ENCODE peak calls at places on chromosome 15, in five cellular contexts. One of them, this sample, is unnamed.

GRCh38 chr15:60006203-60006782 is 2.2 kb downstream of the FOXB1 start:
- DNase-seq in GM12891: no peak
- DNase-seq in adrenal gland: no peak
- DNase-seq in transverse colon: peak; percentile 35
- DNase-seq in breast epithelium: no peak
- DNase-seq in this sample: no peak

GRCh38 chr15:73991260-73991659 is 835 bp downstream of the STOML1 start:
- DNase-seq in transverse colon: peak; percentile 45
- DNase-seq in adrenal gland: peak; percentile 77
- DNase-seq in breast epithelium: no peak
- DNase-seq in GM12891: no peak
- DNase-seq in this sample: no peak

GRCh38 chr15:71716990-71717389 is 93.4 kb upstream of the NR2E3 start:
- DNase-seq in transverse colon: no peak
- DNase-seq in breast epithelium: no peak
- DNase-seq in adrenal gland: no peak
- DNase-seq in GM12891: no peak
- DNase-seq in this sample: no peak

GRCh38 chr15:90211440-90212168 is 10.5 kb downstream of the SEMA4B start:
- DNase-seq in transverse colon: peak; percentile 90
- DNase-seq in breast epithelium: no peak
- DNase-seq in adrenal gland: peak; percentile 46
- DNase-seq in GM12891: no peak
- DNase-seq in this sample: no peak

GRCh38 chr15:73800662-73801345 is 47.7 kb upstream of the INSYN1 start:
- DNase-seq in adrenal gland: peak; percentile 23
- DNase-seq in transverse colon: no peak
- DNase-seq in GM12891: no peak
- DNase-seq in breast epithelium: no peak
- DNase-seq in this sample: no peak

GRCh38 chr15:63447277-63447676 is 57.1 kb upstream of the USP3 start:
- DNase-seq in breast epithelium: no peak
- DNase-seq in transverse colon: no peak
- DNase-seq in GM12891: no peak
- DNase-seq in adrenal gland: no peak
- DNase-seq in this sample: no peak

GRCh38 chr15:81222007-81222406 is 25.3 kb downstream of the IL16 start:
- DNase-seq in breast epithelium: no peak
- DNase-seq in adrenal gland: no peak
- DNase-seq in GM12891: no peak
- DNase-seq in transverse colon: no peak
- DNase-seq in this sample: no peak

GRCh38 chr15:73601449-73602425 is 31.5 kb downstream of the NPTN start:
- DNase-seq in adrenal gland: peak; percentile 59
- DNase-seq in GM12891: no peak
- DNase-seq in breast epithelium: peak; percentile 61
- DNase-seq in transverse colon: peak; percentile 44
- DNase-seq in this sample: no peak

GRCh38 chr15:73125219-73125618 is 73.0 kb downstream of the NEO1 start:
- DNase-seq in transverse colon: no peak
- DNase-seq in adrenal gland: no peak
- DNase-seq in breast epithelium: no peak
- DNase-seq in GM12891: no peak
- DNase-seq in this sample: no peak

GRCh38 chr15:54519577-54519976 is 541.3 kb downstream of the UNC13C start:
- DNase-seq in transverse colon: no peak
- DNase-seq in adrenal gland: no peak
- DNase-seq in GM12891: no peak
- DNase-seq in breast epithelium: no peak
- DNase-seq in this sample: no peak

GRCh38 chr15:78301813-78302212 is 2.4 kb upstream of the SKIC8 start:
- DNase-seq in adrenal gland: no peak
- DNase-seq in GM12891: no peak
- DNase-seq in transverse colon: no peak
- DNase-seq in breast epithelium: no peak
- DNase-seq in this sample: no peak
- TF ChIP-seq POLR2A in adrenal gland: no peak
- TF ChIP-seq POLR2A in GM12891: no peak
- TF ChIP-seq POLR2A in transverse colon: no peak
- TF ChIP-seq POLR2A in breast epithelium: no peak
- TF ChIP-seq POLR2A in this sample: no peak

GRCh38 chr15:85618956-85619491 is 175.7 kb downstream of the KLHL25 start:
- DNase-seq in transverse colon: peak; percentile 50
- DNase-seq in adrenal gland: peak; percentile 90
- DNase-seq in breast epithelium: no peak
- DNase-seq in GM12891: no peak
- DNase-seq in this sample: no peak
- TF ChIP-seq POLR2A in transverse colon: peak; percentile 51
- TF ChIP-seq POLR2A in adrenal gland: peak; percentile 92
- TF ChIP-seq POLR2A in breast epithelium: no peak
- TF ChIP-seq POLR2A in GM12891: peak; percentile 43
- TF ChIP-seq POLR2A in this sample: no peak

GRCh38 chr15:95594496-95594895 is 736.0 kb upstream of the NR2F2 start:
- DNase-seq in breast epithelium: no peak
- DNase-seq in GM12891: no peak
- DNase-seq in transverse colon: no peak
- DNase-seq in adrenal gland: no peak
- DNase-seq in this sample: no peak

GRCh38 chr15:95590533-95591044 is 739.9 kb upstream of the NR2F2 start:
- DNase-seq in transverse colon: no peak
- DNase-seq in adrenal gland: no peak
- DNase-seq in breast epithelium: no peak
- DNase-seq in GM12891: no peak
- DNase-seq in this sample: no peak

GRCh38 chr15:95596487-95596886 is 734.0 kb upstream of the NR2F2 start:
- DNase-seq in GM12891: no peak
- DNase-seq in adrenal gland: peak; percentile 14
- DNase-seq in transverse colon: no peak
- DNase-seq in breast epithelium: no peak
- DNase-seq in this sample: no peak

GRCh38 chr15:95591886-95592285 is 738.6 kb upstream of the NR2F2 start:
- DNase-seq in adrenal gland: no peak
- DNase-seq in breast epithelium: no peak
- DNase-seq in GM12891: no peak
- DNase-seq in transverse colon: no peak
- DNase-seq in this sample: no peak

GRCh38 chr15:95591270-95591669 is 739.2 kb upstream of the NR2F2 start:
- DNase-seq in transverse colon: no peak
- DNase-seq in breast epithelium: no peak
- DNase-seq in adrenal gland: no peak
- DNase-seq in GM12891: no peak
- DNase-seq in this sample: no peak
- TF ChIP-seq POLR2A in transverse colon: no peak
- TF ChIP-seq POLR2A in breast epithelium: no peak
- TF ChIP-seq POLR2A in adrenal gland: no peak
- TF ChIP-seq POLR2A in GM12891: no peak
- TF ChIP-seq POLR2A in this sample: no peak

GRCh38 chr15:88627463-88627862 is 6.3 kb downstream of the AEN start:
- DNase-seq in breast epithelium: no peak
- DNase-seq in transverse colon: peak; percentile 71
- DNase-seq in adrenal gland: no peak
- DNase-seq in GM12891: no peak
- DNase-seq in this sample: no peak
- TF ChIP-seq POLR2A in breast epithelium: no peak
- TF ChIP-seq POLR2A in transverse colon: peak; percentile 20
- TF ChIP-seq POLR2A in adrenal gland: no peak
- TF ChIP-seq POLR2A in GM12891: no peak
- TF ChIP-seq POLR2A in this sample: no peak

DNA sequence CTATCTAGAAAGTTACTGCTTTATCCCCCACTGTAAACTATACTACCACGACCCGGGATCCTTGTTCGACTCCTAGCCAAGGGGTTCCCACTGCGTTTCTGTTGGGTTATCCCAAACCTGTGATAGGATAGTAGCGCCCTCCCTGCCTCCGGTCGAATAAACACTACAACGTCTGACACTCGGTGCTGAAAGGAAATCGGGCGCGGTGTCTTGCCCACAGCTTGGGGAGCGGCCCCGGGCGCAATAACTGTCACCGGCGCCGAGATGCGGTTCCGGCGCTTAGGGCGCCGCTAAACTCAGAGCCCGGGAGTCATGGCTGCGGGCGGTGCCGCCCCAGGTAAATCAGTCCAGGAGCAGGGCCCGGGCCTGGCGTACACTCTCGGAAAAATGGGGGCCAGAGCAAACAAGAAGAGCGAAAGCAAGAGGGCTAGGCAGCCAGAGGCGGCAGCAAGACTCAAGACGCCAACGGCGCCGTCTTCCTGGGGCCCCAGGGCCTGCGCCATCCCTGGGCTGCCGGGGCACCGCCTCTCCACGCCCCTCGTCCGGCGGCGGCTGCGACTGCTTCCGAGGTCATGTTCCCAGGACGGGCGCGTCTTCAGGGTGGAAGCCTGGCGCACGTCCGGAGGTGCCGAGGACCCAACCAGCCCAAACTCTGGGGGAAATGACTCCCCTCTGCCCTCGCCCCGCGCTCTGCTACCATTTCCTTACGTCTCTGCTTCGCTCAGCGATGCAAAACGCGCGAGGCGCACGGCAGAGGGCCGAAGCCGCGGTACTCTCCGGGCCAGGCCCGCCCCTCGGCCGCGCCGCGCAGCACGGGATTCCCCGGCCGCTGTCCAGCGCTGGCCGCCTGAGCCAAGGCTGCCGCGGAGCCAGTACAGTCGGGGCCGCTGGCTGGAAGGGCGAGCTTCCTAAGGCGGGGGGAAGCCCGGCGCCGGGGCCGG is at the start of gene DUT:
- DNase-seq in adrenal gland: peak; percentile 84
- DNase-seq in breast epithelium: peak; percentile 77
- DNase-seq in GM12891: peak; percentile 58
- DNase-seq in transverse colon: peak; percentile 88
- DNase-seq in this sample: peak; percentile 25
- TF ChIP-seq POLR2A in adrenal gland: peak; percentile 75
- TF ChIP-seq POLR2A in breast epithelium: peak; percentile 88
- TF ChIP-seq POLR2A in GM12891: peak; percentile 84
- TF ChIP-seq POLR2A in transverse colon: peak; percentile 87
- TF ChIP-seq POLR2A in this sample: peak; percentile 90

DNA sequence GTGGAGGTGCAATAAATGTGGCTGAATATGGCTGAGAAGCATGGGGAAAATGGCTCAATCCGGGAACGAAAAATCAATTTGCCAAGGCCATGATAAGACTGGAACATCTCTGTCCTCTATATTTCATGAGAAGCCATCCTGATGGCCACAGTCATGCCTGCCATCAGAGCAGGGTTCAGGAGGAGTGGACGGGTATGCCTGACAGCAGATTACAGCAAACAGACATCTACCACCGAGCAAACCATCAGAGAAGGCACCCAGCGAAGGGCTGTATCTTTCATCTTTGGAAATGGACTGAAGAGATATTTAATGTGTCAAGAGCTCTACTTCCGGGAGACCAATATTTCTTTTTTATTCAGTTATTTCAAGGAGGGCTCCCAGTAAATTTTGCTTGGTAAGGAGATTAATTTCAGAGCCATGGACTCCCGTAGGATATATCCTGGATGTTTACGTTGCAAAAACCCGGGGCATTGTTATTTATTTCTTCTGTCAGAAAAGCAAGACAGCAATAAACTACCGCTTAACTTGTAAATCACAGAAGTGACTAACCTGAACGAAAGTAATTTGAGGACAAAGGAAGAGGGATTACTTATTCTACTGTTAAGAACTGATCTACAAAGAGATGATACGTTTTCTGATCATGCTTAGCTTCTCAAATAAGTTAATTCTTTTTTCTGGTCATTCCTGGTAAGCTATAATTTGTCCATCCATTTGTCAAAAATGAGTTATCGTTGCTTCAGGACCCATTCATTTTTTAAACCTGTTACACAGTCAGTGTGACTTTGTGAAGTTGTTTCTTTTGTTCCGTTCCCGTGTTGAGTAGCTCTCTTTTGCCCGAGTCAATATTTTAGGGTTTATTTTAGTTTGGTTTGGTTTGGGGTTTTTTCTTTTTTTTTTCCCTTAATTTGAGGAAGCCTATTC is 80.6 kb upstream of the CHD2 start:
- DNase-seq in adrenal gland: peak; percentile 11
- DNase-seq in transverse colon: no peak
- DNase-seq in GM12891: no peak
- DNase-seq in breast epithelium: no peak
- DNase-seq in this sample: no peak
- TF ChIP-seq POLR2A in adrenal gland: no peak
- TF ChIP-seq POLR2A in transverse colon: no peak
- TF ChIP-seq POLR2A in GM12891: no peak
- TF ChIP-seq POLR2A in breast epithelium: no peak
- TF ChIP-seq POLR2A in this sample: no peak